ENCODE peak calls at places on chromosomes 16 and 17, in five cellular contexts. J is endothelial cell, S is GM06990, N is cardiac fibroblast, L is body of pancreas. P is an unnamed sample.

GRCh38 chr17:40345161-40346034 is 19.1 kb downstream of the GJD3 start:
- DNase-seq in J (peak), S (no peak), N (peak), L (peak), P (no peak)

GRCh38 chr17:6914711-6915110 is 81.1 kb upstream of the ALOX12 start:
- DNase-seq in J (no peak), S (no peak), N (peak), L (no peak), P (no peak)

GRCh38 chr16:4052801-4053662 is 63.2 kb downstream of the ADCY9 start:
- DNase-seq in J (no peak), S (no peak), N (peak), L (peak), P (no peak)

GRCh38 chr17:7579839-7580630 is 597 bp downstream of the CD68 start:
- DNase-seq in J (no peak), S (peak), N (no peak), L (peak), P (no peak)

GRCh38 chr16:87603684-87604571 is 1.6 kb downstream of the JPH3 start:
- DNase-seq in J (no peak), S (no peak), N (no peak), L (no peak), P (no peak)

GRCh38 chr16:73206306-73206705 is 158.4 kb upstream of the ZFHX3 start:
- DNase-seq in J (no peak), S (no peak), N (no peak), L (no peak), P (no peak)

GRCh38 chr16:57689772-57690558 is 4.6 kb upstream of the DRC7 start:
- DNase-seq in J (peak), S (peak), N (no peak), L (no peak), P (peak)

GRCh38 chr16:4954714-4955113 is 3.4 kb upstream of the SEC14L5 start:
- DNase-seq in J (no peak), S (no peak), N (no peak), L (no peak), P (no peak)

GRCh38 chr17:50304781-50305404 is 30.6 kb downstream of the TMEM92 start:
- DNase-seq in J (no peak), S (no peak), N (peak), L (peak), P (no peak)

GRCh38 chr17:48393271-48393670 is 36.7 kb downstream of the SKAP1 start:
- DNase-seq in J (no peak), S (no peak), N (peak), L (no peak), P (no peak)

GRCh38 chr17:63317166-63317845 is 128.8 kb downstream of the CYB561 start:
- DNase-seq in J (no peak), S (no peak), N (no peak), L (no peak), P (no peak)

GRCh38 chr17:307741-308507 is 44.7 kb downstream of the RPH3AL start:
- DNase-seq in J (no peak), S (no peak), N (no peak), L (peak), P (no peak)

GRCh38 chr17:81040791-81041337 is 5.9 kb downstream of the BAIAP2 start:
- DNase-seq in J (peak), S (no peak), N (peak), L (no peak), P (peak)

GRCh38 chr17:50834126-50834785 is 1.1 kb upstream of the WFIKKN2 start:
- DNase-seq in J (no peak), S (no peak), N (no peak), L (no peak), P (peak)

GRCh38 chr17:69828087-69828486 is 246.9 kb upstream of the KCNJ16 start:
- DNase-seq in J (no peak), S (no peak), N (peak), L (peak), P (no peak)

GRCh38 chr16:89581045-89581695 is 5.6 kb downstream of the CPNE7 start:
- DNase-seq in J (no peak), S (no peak), N (peak), L (no peak), P (no peak)

GRCh38 chr16:27257271-27257670 is 11.3 kb downstream of the NSMCE1 start:
- DNase-seq in J (no peak), S (no peak), N (no peak), L (no peak), P (no peak)

GRCh38 chr16:70754874-70755600 is 45.9 kb downstream of the VAC14 start:
- DNase-seq in J (no peak), S (no peak), N (no peak), L (no peak), P (no peak)

GRCh38 chr17:27549251-27549919 is 81.6 kb upstream of the LGALS9 start:
- DNase-seq in J (no peak), S (no peak), N (no peak), L (peak), P (no peak)

GRCh38 chr16:72126429-72126765 is 32.8 kb downstream of the DHX38 start:
- DNase-seq in J (no peak), S (no peak), N (no peak), L (peak), P (no peak)

GRCh38 chr16:57800213-57801097 is 1.8 kb downstream of the KIFC3 start:
- DNase-seq in J (no peak), S (no peak), N (no peak), L (no peak), P (no peak)

GRCh38 chr17:58136669-58137279 is 11.4 kb upstream of the OR4D1 start:
- DNase-seq in J (peak), S (no peak), N (peak), L (no peak), P (no peak)

GRCh38 chr17:49210158-49211029 is at the start of the genes ABI3 and GNGT2:
- DNase-seq in J (peak), S (peak), N (peak), L (peak), P (peak)

GRCh38 chr17:28948873-28949184 is 2.5 kb downstream of the PHF12 start:
- DNase-seq in J (no peak), S (no peak), N (no peak), L (no peak), P (no peak)

GRCh38 chr16:9122969-9123368 is 31.5 kb downstream of the HAPSTR1 start:
- DNase-seq in J (no peak), S (no peak), N (no peak), L (no peak), P (no peak)

GRCh38 chr17:43608313-43608712 is 53.4 kb downstream of the MEOX1 start:
- DNase-seq in J (no peak), S (no peak), N (peak), L (no peak), P (no peak)

GRCh38 chr17:33732116-33732515 is 439.0 kb upstream of the ASIC2 start:
- DNase-seq in J (peak), S (no peak), N (peak), L (no peak), P (peak)

GRCh38 chr17:77802811-77803220 is 155.7 kb upstream of the TNRC6C start:
- DNase-seq in J (peak), S (no peak), N (peak), L (peak), P (no peak)

GRCh38 chr16:11621920-11622651 is 35.4 kb upstream of the LITAF start:
- DNase-seq in J (no peak), S (peak), N (no peak), L (no peak), P (no peak)

GRCh38 chr17:81287741-81288430 is 7.2 kb downstream of the SLC38A10 start:
- DNase-seq in J (no peak), S (no peak), N (no peak), L (no peak), P (no peak)

GRCh38 chr17:67312265-67312664 is 54.1 kb downstream of the PSMD12 start:
- DNase-seq in J (no peak), S (no peak), N (no peak), L (no peak), P (no peak)

GRCh38 chr17:2050246-2050866 is 4.5 kb upstream of the HIC1 start:
- DNase-seq in J (peak), S (peak), N (peak), L (peak), P (peak)

GRCh38 chr16:27918755-27919154 is 144.8 kb downstream of the GSG1L start:
- DNase-seq in J (no peak), S (no peak), N (peak), L (no peak), P (no peak)

GRCh38 chr16:86424413-86424812 is 85.9 kb upstream of the FOXF1 start:
- DNase-seq in J (no peak), S (no peak), N (no peak), L (no peak), P (no peak)

GRCh38 chr17:75588546-75589016 is 981 bp downstream of the MYO15B start:
- DNase-seq in J (no peak), S (no peak), N (no peak), L (peak), P (peak)

GRCh38 chr17:75587718-75588545 is at the start of gene MYO15B:
- DNase-seq in J (peak), S (no peak), N (no peak), L (peak), P (peak)

GRCh38 chr17:75589919-75590303 is 2.3 kb downstream of the MYO15B start:
- DNase-seq in J (no peak), S (no peak), N (no peak), L (no peak), P (no peak)

GRCh38 chr17:75589017-75589918 is 1.7 kb downstream of the MYO15B start:
- DNase-seq in J (peak), S (peak), N (peak), L (peak), P (peak)

GRCh38 chr17:75584358-75585175 is 3.0 kb upstream of the MYO15B start:
- DNase-seq in J (no peak), S (no peak), N (no peak), L (no peak), P (no peak)
- TF ChIP-seq CTCF in J (no peak), S (no peak), N (no peak), L (no peak), P (no peak)

GRCh38 chr16:6684076-6684673 is 648.5 kb upstream of the RBFOX1 start:
- DNase-seq in J (peak), S (no peak), N (peak), L (peak), P (no peak)
- TF ChIP-seq CTCF in J (no peak), S (peak), N (peak), L (peak), P (peak)

GRCh38 chr16:14018848-14019247 is 52.3 kb upstream of the MRTFB start:
- DNase-seq in J (no peak), S (no peak), N (no peak), L (no peak), P (no peak)
- TF ChIP-seq CTCF in J (no peak), S (no peak), N (no peak), L (no peak), P (no peak)

DNA sequence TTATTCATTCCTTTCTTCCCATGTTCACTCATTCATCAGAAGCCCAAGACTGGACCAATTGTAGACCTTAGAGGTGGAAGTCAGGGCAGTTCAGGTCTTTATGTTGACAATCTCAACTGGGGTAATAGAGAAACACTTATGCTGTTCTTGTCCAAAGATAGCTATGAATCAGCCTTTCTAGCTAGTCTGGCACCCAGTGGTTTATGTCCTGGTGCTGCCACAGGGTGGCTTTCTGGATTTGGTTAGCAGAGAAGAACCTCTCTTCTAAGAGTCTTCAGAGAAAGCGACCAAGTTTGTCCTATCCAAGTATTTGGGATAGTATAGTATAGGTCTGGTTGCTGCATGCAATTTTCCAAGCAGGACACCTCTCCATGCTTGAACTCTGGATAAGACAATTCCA is 83.3 kb downstream of the NOG start:
- DNase-seq in J (no peak), S (no peak), N (peak), L (no peak), P (no peak)
- TF ChIP-seq CTCF in J (no peak), S (no peak), N (no peak), L (no peak), P (no peak)

DNA sequence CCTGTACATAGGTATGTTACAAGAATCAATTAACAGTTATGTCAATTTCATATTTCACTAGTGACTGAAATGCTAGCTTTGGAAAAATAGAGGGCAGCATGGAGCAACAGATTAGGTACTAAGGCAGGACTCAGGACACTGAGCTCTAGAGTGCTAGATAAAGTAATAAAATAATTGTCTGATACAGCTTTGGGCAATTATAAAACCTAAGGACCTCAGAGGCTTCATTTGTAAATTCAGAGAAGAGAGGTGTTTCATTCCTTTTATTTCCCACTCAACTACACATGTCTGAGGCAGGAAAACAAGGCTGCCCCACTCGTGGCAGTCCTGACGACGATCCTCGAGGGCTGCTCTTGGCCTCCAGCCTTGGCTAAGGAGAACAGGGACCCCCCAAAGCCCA is 81.5 kb downstream of the CA4 start:
- DNase-seq in J (no peak), S (no peak), N (peak), L (no peak), P (peak)
- TF ChIP-seq CTCF in J (no peak), S (peak), N (peak), L (peak), P (peak)

P was measured in GM13977.